ENCODE peak calls at places on chromosomes 13 and 19, in four cellular contexts. S, E, W and Z are unnamed samples.

GRCh38 chr19:38512277-38512676 is 78.8 kb downstream of the RYR1 start:
- DNase-seq in S (no peak), W (no peak), E (no peak), Z (no peak)

GRCh38 chr13:23477096-23477495 is 43.6 kb upstream of the SACS start:
- DNase-seq in E (no peak), W (no peak), S (no peak), Z (no peak)

GRCh38 chr19:10237702-10238101 is 6.6 kb upstream of the S1PR2 start:
- DNase-seq in E (no peak), S (peak), W (no peak), Z (no peak)

GRCh38 chr19:10368101-10368803 is 12.1 kb downstream of the TYK2 start:
- DNase-seq in E (no peak), S (no peak), W (peak), Z (no peak)

GRCh38 chr19:6971366-6971765 is 49.9 kb downstream of the MBD3L2B start:
- DNase-seq in S (no peak), W (no peak), E (no peak), Z (no peak)

GRCh38 chr19:50275577-50276368 is 53.4 kb downstream of the KCNC3 start:
- DNase-seq in S (no peak), W (no peak), E (peak), Z (no peak)

GRCh38 chr19:21463449-21464105 is 41.8 kb upstream of the ZNF429 start:
- DNase-seq in W (peak), E (no peak), S (no peak), Z (peak)

GRCh38 chr19:45451181-45451849 is 16.5 kb upstream of the FOSB start:
- DNase-seq in W (no peak), E (no peak), S (no peak), Z (no peak)

GRCh38 chr19:42351079-42351735 is 25.8 kb downstream of the MEGF8 start:
- DNase-seq in W (no peak), S (no peak), E (no peak), Z (no peak)

GRCh38 chr19:54121259-54121658 is 5.7 kb downstream of the PRPF31 start:
- DNase-seq in W (no peak), S (no peak), E (no peak), Z (no peak)

GRCh38 chr13:50990540-50991506 is 81.2 kb downstream of the RNASEH2B start:
- DNase-seq in S (no peak), W (no peak), E (no peak), Z (no peak)

GRCh38 chr19:11375143-11375948 is 880 bp downstream of the SWSAP1 start:
- DNase-seq in E (peak), W (no peak), S (no peak), Z (peak)

GRCh38 chr19:1106841-1107654 is 3.3 kb downstream of the GPX4 start:
- DNase-seq in W (no peak), S (peak), E (peak), Z (no peak)

GRCh38 chr13:46721054-46721453 is 75.9 kb downstream of the ESD start:
- DNase-seq in S (peak), E (peak), W (no peak), Z (peak)

GRCh38 chr13:29594710-29595379 is 643 bp downstream of the SLC7A1 start:
- DNase-seq in E (no peak), W (peak), S (peak), Z (no peak)

DNA sequence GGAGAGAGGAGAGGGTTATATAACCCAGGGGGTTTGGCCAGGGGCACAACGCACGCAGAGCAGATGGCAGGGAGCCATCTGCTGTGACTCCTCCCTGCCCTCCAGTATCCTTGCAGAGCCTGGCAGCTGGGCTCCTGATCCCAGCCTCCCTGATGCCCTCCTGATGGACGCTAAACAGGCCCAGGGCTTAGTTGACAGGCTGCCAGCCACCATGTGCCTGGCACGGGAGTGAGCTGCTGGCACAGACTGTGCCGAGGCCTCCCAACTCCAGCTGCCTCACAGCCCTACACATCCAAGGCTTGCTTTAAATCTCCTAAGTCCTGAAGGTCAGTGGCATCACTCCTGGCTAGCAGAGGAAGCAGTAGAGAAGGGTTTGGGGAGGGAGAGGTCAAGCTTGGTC is 16.7 kb downstream of the SYDE1 start:
- DNase-seq in W (no peak), E (no peak), S (no peak), Z (no peak)
- TF ChIP-seq HMGXB4 in W (no peak), E (no peak), S (no peak), Z (no peak)

GRCh38 chr13:39406688-39407087 is 196.3 kb downstream of the LHFPL6 start:
- DNase-seq in E (no peak), W (peak), S (no peak), Z (no peak)
- TF ChIP-seq HMGXB4 in E (no peak), W (no peak), S (no peak), Z (no peak)

GRCh38 chr13:45496942-45497341 is 32.2 kb downstream of the COG3 start:
- DNase-seq in S (no peak), W (no peak), E (no peak), Z (no peak)

GRCh38 chr13:45501175-45501526 is 36.4 kb downstream of the COG3 start:
- DNase-seq in S (no peak), W (no peak), E (no peak), Z (no peak)

GRCh38 chr13:45503658-45504057 is 38.9 kb downstream of the COG3 start:
- DNase-seq in E (no peak), S (no peak), W (no peak), Z (no peak)

DNA sequence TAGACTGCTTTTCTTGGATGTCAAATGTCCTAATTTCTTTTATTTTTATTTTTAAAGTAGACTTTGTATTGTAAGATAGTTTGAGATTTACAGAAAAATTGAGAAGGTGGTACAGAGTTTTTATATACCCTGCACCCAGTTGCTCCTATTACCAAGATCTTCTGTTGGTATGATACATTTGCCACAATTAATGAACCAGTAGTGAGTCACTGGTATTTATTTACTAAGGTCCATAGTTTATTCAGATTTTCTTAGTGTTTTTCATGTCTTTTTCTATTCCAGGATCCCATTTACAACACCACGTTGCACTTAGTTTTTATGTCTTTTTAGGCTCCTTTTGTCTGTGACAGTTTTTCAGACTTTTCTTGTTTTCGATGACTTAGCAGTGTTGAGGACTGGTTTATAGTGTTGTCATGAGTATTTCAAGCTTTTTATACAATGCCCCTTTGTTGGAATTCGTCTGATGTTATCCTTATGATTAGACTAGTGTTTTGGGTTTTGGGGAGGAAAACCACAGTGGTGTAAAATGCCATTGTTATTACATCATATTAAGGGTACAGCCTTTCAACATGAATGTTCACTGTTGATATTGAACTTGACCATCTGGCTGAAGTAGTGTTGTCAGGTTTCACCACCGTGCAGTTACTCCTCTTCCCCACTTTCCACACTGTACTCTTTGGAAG is 35.9 kb downstream of the COG3 start:
- DNase-seq in S (no peak), W (no peak), E (peak), Z (no peak)
- TF ChIP-seq HMGXB4 in S (no peak), W (no peak), E (no peak), Z (no peak)

GRCh38 chr13:86900906-86901305 is 770.3 kb upstream of the SLITRK5 start:
- DNase-seq in W (no peak), S (no peak), E (no peak), Z (no peak)

GRCh38 chr13:86909318-86909717 is 761.9 kb upstream of the SLITRK5 start:
- DNase-seq in E (no peak), W (no peak), S (no peak), Z (no peak)

GRCh38 chr13:86907116-86907515 is 764.1 kb upstream of the SLITRK5 start:
- DNase-seq in W (no peak), E (no peak), S (no peak), Z (no peak)

GRCh38 chr13:86906458-86906857 is 764.7 kb upstream of the SLITRK5 start:
- DNase-seq in S (no peak), W (no peak), E (no peak), Z (no peak)
- TF ChIP-seq HMGXB4 in S (no peak), W (no peak), E (no peak), Z (no peak)

GRCh38 chr19:14167013-14167593 is 30.7 kb upstream of the ASF1B start:
- DNase-seq in W (no peak), E (no peak), S (no peak), Z (no peak)

GRCh38 chr19:14168259-14168972 is 32.0 kb upstream of the ASF1B start:
- DNase-seq in S (no peak), W (no peak), E (no peak), Z (no peak)

GRCh38 chr19:14166448-14166847 is 30.1 kb upstream of the ASF1B start:
- DNase-seq in W (no peak), E (no peak), S (no peak), Z (no peak)

GRCh38 chr19:14168993-14169392 is 32.6 kb upstream of the ASF1B start:
- DNase-seq in E (no peak), S (no peak), W (no peak), Z (no peak)

GRCh38 chr19:14167594-14168138 is 31.3 kb upstream of the ASF1B start:
- DNase-seq in E (no peak), W (no peak), S (no peak), Z (no peak)
- TF ChIP-seq HMGXB4 in E (no peak), W (no peak), S (no peak), Z (no peak)